ENCODE peak calls at places on chromosome 13, in four cellular contexts. G, D, N and S are unnamed samples.
A peak's percentile ranks its signal among the peaks of the same experiment; 100 is the strongest.

GRCh38 chr13:113176292-113176691 is 17.8 kb downstream of the PROZ start:
- DNase-seq in G (peak; percentile 65), D (peak; percentile 51), N (peak; percentile 44), S (no peak)

GRCh38 chr13:77619655-77620054 is 77.8 kb upstream of the SLAIN1 start:
- DNase-seq in G (no peak), D (no peak), N (no peak), S (no peak)

GRCh38 chr13:33119886-33120543 is 103.8 kb downstream of the KL start:
- DNase-seq in G (no peak), D (no peak), N (no peak), S (no peak)

GRCh38 chr13:46050771-46051170 is 1.8 kb downstream of the ZC3H13 start:
- DNase-seq in G (no peak), D (no peak), N (no peak), S (no peak)

GRCh38 chr13:111396457-111396856 is 76.0 kb downstream of the TEX29 start:
- DNase-seq in G (no peak), D (no peak), N (no peak), S (no peak)

GRCh38 chr13:98203641-98204326 is 26.7 kb upstream of the RNF113B start:
- DNase-seq in G (no peak), D (no peak), N (no peak), S (no peak)

GRCh38 chr13:92974905-92975429 is 251.6 kb upstream of the GPC6 start:
- DNase-seq in G (no peak), D (no peak), N (no peak), S (no peak)

GRCh38 chr13:91247768-91248167 is 99.7 kb upstream of the MIR17HG start:
- DNase-seq in G (no peak), D (no peak), N (no peak), S (no peak)

GRCh38 chr13:66071018-66071417 is 1159.1 kb downstream of the PCDH9 start:
- DNase-seq in G (no peak), D (no peak), N (no peak), S (no peak)

GRCh38 chr13:49023441-49023840 is 47.7 kb downstream of the FNDC3A start:
- DNase-seq in G (no peak), D (no peak), N (no peak), S (no peak)

GRCh38 chr13:112822851-112823250 is 133.0 kb downstream of the ATP11A start:
- DNase-seq in G (no peak), D (no peak), N (no peak), S (no peak)